ENCODE peak calls at places on chromosomes 13 and 19, in six cellular contexts. B is K562, C is HCT116, J is HepG2, T is GM12878, R is H1. K is an unnamed sample.

GRCh38 chr13:27170521-27171243 is 929 bp downstream of the USP12 start:
- DNase-seq in B (peak), C (peak), J (peak), T (no peak), R (peak), K (peak)

GRCh38 chr13:25037057-25037813 is 58.7 kb upstream of the PABPC3 start:
- DNase-seq in B (peak), C (peak), J (peak), T (no peak), R (peak), K (peak)

GRCh38 chr13:79392882-79393563 is 13.0 kb downstream of the RBM26 start:
- DNase-seq in B (no peak), C (no peak), J (no peak), T (no peak), R (no peak), K (no peak)

GRCh38 chr13:57582032-57582431 is 49.5 kb upstream of the PCDH17 start:
- DNase-seq in B (no peak), C (no peak), J (peak), T (no peak), R (peak), K (peak)

GRCh38 chr13:37495046-37495445 is 103.5 kb downstream of the POSTN start:
- DNase-seq in B (no peak), C (no peak), J (no peak), T (no peak), R (no peak), K (no peak)

GRCh38 chr13:95296326-95296939 is 4.8 kb downstream of the ABCC4 start:
- DNase-seq in B (no peak), C (peak), J (peak), T (no peak), R (peak), K (peak)

GRCh38 chr13:111139874-111140561 is 24.9 kb downstream of the ARHGEF7 start:
- DNase-seq in B (no peak), C (no peak), J (no peak), T (no peak), R (no peak), K (no peak)

GRCh38 chr19:5567360-5567970 is at the start of gene TINCR:
- DNase-seq in B (no peak), C (no peak), J (no peak), T (no peak), R (peak), K (peak)

GRCh38 chr19:15091918-15092753 is 10.1 kb downstream of the OR1I1 start:
- DNase-seq in B (peak), C (peak), J (peak), T (no peak), R (peak), K (peak)

GRCh38 chr19:1285737-1286360 is at the start of gene EFNA2:
- DNase-seq in B (peak), C (no peak), J (no peak), T (no peak), R (no peak), K (no peak)

GRCh38 chr19:1283207-1283916 is 2.3 kb upstream of the EFNA2 start:
- DNase-seq in B (no peak), C (no peak), J (no peak), T (no peak), R (no peak), K (no peak)

GRCh38 chr19:1284979-1285736 is 515 bp upstream of the EFNA2 start:
- DNase-seq in B (no peak), C (no peak), J (no peak), T (no peak), R (peak), K (peak)

GRCh38 chr19:1283917-1284292 is 1.8 kb upstream of the EFNA2 start:
- DNase-seq in B (no peak), C (no peak), J (no peak), T (no peak), R (no peak), K (no peak)

DNA sequence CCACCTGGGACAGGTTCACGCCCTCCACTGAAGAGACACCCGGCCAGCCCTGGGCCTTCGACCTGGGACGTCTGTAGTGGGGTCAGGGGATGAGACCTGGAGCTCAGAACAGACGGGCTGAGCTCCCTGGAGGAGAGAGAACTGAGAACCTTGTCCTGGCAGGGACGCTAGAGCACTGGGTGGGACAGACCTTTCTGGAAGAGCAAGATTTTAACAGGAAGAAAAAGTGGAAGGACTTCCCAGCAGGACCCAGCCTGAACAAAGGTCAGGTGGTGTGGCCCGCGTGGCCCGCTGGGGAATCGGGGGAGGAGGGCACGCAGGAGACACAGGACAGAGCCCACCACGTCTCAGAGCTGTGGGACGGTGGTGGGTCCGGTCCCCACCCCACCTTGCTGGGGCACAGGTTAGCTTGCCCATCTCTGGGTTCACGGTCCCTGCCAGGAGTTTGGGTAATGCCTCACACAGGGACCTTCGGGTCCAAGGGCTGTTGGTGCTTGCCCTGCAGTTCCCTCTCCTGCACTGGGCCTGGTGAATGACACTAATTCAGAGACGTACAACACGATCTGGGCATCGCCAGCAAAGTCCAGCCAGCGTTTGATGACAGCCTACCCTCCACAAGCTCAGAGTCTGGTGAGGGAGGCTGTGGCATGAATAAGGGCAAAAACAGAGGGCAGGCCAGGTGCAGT is 1.2 kb upstream of the EFNA2 start:
- DNase-seq in B (no peak), C (no peak), J (no peak), T (no peak), R (no peak), K (no peak)
- TF ChIP-seq ATF3 in B (no peak), C (no peak), J (no peak), T (no peak), R (no peak), K (no peak)

GRCh38 chr19:11195169-11195568 is 2.2 kb downstream of the KANK2 start:
- DNase-seq in B (no peak), C (no peak), J (no peak), T (no peak), R (no peak), K (no peak)

GRCh38 chr19:11197291-11198174 is at the start of gene KANK2:
- DNase-seq in B (peak), C (peak), J (peak), T (peak), R (peak), K (peak)

GRCh38 chr19:11198175-11198534 is 810 bp upstream of the KANK2 start:
- DNase-seq in B (no peak), C (no peak), J (no peak), T (no peak), R (no peak), K (no peak)

GRCh38 chr19:11195681-11196080 is 1.7 kb downstream of the KANK2 start:
- DNase-seq in B (no peak), C (no peak), J (no peak), T (no peak), R (no peak), K (no peak)

GRCh38 chr19:11196406-11197287 is 698 bp downstream of the KANK2 start:
- DNase-seq in B (peak), C (no peak), J (no peak), T (no peak), R (peak), K (peak)
- TF ChIP-seq ATF3 in B (no peak), C (no peak), J (no peak), T (no peak), R (no peak), K (no peak)

DNA sequence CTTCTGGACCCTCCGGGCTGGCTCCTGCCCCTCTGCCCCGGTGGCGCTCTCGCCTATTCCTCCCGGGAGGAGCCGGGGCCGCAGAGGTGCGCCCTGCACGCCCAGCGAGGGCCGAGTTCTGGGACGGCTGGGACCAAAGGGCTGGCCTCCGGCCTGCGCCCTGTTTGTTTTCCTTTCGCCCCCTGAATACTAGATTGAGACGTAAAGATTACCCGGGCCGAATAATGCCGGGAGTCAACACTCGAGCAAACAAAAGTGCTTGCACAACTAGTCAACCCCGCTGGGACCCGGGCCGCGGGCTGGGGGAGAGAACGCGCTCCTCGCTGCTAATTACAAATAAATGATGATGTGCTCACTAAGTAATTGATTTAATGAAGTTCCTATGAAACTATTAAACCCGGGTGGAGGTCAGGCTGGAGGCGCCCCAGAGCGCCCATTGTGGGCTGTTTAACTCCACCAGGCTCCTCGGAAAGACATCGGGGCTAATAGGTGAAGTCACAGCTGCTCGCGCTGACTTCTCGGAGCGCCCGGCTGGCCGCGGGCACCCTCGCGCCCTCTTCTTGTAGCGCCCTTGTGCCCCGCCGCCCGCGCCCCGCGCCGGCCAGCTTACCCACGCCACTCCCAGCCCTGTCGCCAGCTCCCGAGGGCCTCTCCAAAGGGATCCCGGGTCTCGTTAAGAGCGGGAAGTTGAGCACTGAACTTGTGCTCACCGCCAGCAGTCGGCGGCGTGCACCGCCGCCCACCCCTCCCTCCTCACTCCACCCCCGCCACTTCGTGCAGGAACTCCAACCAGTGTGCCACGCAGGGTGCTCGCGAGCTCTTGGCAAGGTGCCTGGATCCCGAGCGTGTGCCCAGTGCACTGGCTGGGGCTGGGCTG is 14.9 kb downstream of the ZIC5 start:
- DNase-seq in B (no peak), C (no peak), J (peak), T (no peak), R (peak), K (peak)
- TF ChIP-seq ATF3 in B (no peak), C (no peak), J (no peak), T (no peak), R (no peak), K (no peak)

GRCh38 chr19:8115805-8116396 is 33.5 kb downstream of the FBN3 start:
- DNase-seq in B (no peak), C (no peak), J (no peak), T (no peak), R (no peak), K (no peak)

GRCh38 chr19:8120636-8121480 is 28.5 kb downstream of the FBN3 start:
- DNase-seq in B (no peak), C (no peak), J (no peak), T (no peak), R (peak), K (peak)

GRCh38 chr19:8113017-8113416 is 36.4 kb downstream of the FBN3 start:
- DNase-seq in B (no peak), C (no peak), J (no peak), T (no peak), R (no peak), K (no peak)

GRCh38 chr19:8117991-8118390 is 31.4 kb downstream of the FBN3 start:
- DNase-seq in B (no peak), C (no peak), J (no peak), T (no peak), R (no peak), K (no peak)

GRCh38 chr19:8116437-8117293 is 32.7 kb downstream of the FBN3 start:
- DNase-seq in B (peak), C (no peak), J (no peak), T (no peak), R (no peak), K (no peak)
- TF ChIP-seq ATF3 in B (no peak), C (no peak), J (no peak), T (no peak), R (no peak), K (no peak)

DNA sequence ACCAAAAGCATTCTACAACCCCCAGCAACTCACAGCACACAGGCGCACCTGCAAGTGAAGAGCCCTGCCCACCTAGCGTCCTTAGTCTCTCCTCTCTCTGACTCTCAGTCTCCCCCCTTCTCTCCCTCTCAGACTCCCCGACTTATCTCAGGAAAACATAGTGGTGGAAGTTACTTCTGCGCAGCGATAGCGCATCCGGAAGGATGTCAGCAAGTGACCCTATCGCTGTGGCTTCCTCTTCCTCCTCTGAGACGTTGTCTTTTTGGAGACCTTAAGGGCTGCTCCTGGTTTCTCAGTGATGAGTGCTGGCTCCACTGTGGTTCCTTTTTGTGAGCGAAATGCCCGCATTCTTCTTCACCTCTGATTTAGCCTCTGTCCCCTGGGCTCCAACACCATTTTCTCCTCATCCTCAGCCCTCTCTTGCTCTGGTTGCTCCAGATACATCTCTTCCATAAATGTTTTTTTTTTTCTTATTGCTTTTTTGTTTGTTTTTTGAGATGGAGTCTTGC is 1.4 kb upstream of the YIF1B start:
- DNase-seq in B (peak), C (no peak), J (no peak), T (no peak), R (no peak), K (no peak)
- TF ChIP-seq ATF3 in B (no peak), C (no peak), J (no peak), T (no peak), R (no peak), K (no peak)

DNA sequence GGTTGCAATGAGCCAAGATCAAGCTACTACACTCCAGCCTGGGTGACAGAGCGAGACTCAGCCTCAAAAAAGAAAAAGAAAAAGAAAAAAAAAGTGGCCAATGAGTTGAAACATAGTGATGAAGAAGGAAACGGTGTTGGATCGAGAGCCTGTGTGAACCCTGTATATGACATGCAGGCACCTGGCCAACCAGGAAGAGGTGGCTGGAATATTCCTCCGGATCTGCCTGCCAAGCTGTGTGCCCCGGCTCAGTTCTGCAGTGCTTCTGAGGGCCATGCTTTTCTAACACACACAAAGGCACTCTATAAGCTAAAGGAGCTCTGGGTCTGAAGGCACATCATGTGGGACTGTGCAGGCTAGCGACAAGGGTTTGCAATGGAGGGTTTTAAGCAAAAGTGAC is 3.7 kb upstream of the ZNF444 start:
- DNase-seq in B (no peak), C (no peak), J (no peak), T (no peak), R (no peak), K (no peak)
- TF ChIP-seq ATF3 in B (no peak), C (no peak), J (no peak), T (no peak), R (no peak), K (no peak)

GRCh38 chr13:33003458-33004019 is 12.7 kb upstream of the KL start:
- DNase-seq in B (no peak), C (no peak), J (no peak), T (no peak), R (no peak), K (no peak)
- TF ChIP-seq ATF3 in B (no peak), C (no peak), J (no peak), T (no peak), R (no peak), K (no peak)

K was measured in WTC11.